ENCODE peak calls at places on chromosomes 6 and 20, in six cellular contexts. O, R, D, F, W and C are unnamed samples. For H3K4me1, the result is how much of the 10 kb centered on the place peaks cover.

GRCh38 chr6:152426276-152426675 is 210.9 kb downstream of the SYNE1 start:
- DNase-seq in F (no peak), O (no peak), D (no peak), R (no peak), W (no peak), C (no peak)

GRCh38 chr6:40398810-40399477 is 188.2 kb downstream of the LRFN2 start:
- DNase-seq in O (no peak), R (no peak), D (no peak), W (no peak), F (no peak), C (no peak)

GRCh38 chr6:30130887-30131862 is 4.8 kb upstream of the TRIM40 start:
- DNase-seq in W (peak), R (peak), D (peak), O (peak), F (no peak), C (peak)

GRCh38 chr6:113500221-113500620 is 356.9 kb upstream of the MARCKS start:
- DNase-seq in F (no peak), D (no peak), R (no peak), O (no peak), W (no peak), C (no peak)

GRCh38 chr6:154450498-154450897 is 60.0 kb downstream of the CNKSR3 start:
- DNase-seq in R (no peak), O (no peak), W (no peak), F (no peak), D (no peak), C (no peak)

GRCh38 chr6:83006270-83006905 is 59.3 kb downstream of the UBE3D start:
- DNase-seq in F (no peak), D (no peak), R (no peak), W (no peak), O (no peak), C (no peak)

GRCh38 chr20:3090565-3090964 is 6.0 kb upstream of the AVP start:
- DNase-seq in O (no peak), F (no peak), W (no peak), R (no peak), D (no peak), C (no peak)

GRCh38 chr20:46265539-46265938 is 42.8 kb downstream of the CDH22 start:
- DNase-seq in F (no peak), W (no peak), D (no peak), R (no peak), O (no peak), C (no peak)

GRCh38 chr6:169190144-169190584 is 63.5 kb downstream of the THBS2 start:
- DNase-seq in W (no peak), F (no peak), D (no peak), O (peak), R (no peak), C (no peak)

GRCh38 chr6:134009876-134010275 is 42.5 kb downstream of the SLC2A12 start:
- DNase-seq in F (no peak), R (no peak), W (no peak), O (no peak), D (no peak), C (no peak)

GRCh38 chr6:99362644-99363268 is 13.3 kb upstream of the FAXC start:
- DNase-seq in R (no peak), W (no peak), O (no peak), D (no peak), F (no peak), C (no peak)

DNA sequence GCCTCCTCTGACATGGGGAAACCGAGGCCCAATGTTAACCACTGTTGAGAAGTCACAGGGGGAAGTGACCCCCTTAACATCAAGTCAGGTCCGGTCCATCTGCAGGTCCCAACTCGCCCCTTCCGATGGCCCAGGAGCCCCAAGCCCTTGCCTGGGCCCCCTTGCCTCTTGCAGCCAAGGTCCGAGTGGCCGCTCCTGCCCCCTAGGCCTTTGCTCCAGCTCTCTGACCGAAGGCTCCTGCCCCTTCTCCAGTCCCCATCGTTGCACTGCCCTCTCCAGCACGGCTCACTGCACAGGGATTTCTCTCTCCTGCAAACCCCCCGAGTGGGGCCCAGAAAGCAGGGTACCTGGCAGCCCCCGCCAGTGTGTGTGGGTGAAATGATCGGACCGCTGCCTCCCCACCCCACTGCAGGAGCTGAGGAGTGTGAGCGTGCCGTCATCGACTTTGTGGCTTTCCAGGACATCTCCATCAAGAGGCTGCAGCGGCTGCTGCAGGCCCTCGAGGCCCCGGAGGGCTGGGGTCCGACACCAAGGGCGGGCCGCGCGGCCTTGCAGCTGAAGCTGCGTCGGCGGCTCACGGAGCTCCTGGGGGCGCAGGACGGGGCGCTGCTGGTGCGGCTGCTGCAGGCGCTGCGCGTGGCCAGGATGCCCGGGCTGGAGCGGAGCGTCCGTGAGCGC is 1.6 kb downstream of the TNFRSF6B start:
- DNase-seq in W (no peak), D (no peak), F (peak), O (peak), R (no peak), C (no peak)
- H3K4me1 ChIP-seq in W (under half), D (under half), F (under half), O (under half), R (under half), C (under half)

GRCh38 chr6:11644071-11644470 is 106.5 kb downstream of the TMEM170B start:
- DNase-seq in R (no peak), D (no peak), O (no peak), F (no peak), W (no peak), C (no peak)

GRCh38 chr6:11648889-11649288 is 111.3 kb downstream of the TMEM170B start:
- DNase-seq in O (no peak), F (no peak), R (no peak), D (no peak), W (no peak), C (no peak)

GRCh38 chr6:11648436-11648775 is 110.9 kb downstream of the TMEM170B start:
- DNase-seq in W (no peak), R (no peak), F (no peak), D (no peak), O (no peak), C (no peak)

GRCh38 chr6:11645016-11645415 is 107.5 kb downstream of the TMEM170B start:
- DNase-seq in W (peak), D (no peak), F (no peak), R (no peak), O (no peak), C (no peak)

DNA sequence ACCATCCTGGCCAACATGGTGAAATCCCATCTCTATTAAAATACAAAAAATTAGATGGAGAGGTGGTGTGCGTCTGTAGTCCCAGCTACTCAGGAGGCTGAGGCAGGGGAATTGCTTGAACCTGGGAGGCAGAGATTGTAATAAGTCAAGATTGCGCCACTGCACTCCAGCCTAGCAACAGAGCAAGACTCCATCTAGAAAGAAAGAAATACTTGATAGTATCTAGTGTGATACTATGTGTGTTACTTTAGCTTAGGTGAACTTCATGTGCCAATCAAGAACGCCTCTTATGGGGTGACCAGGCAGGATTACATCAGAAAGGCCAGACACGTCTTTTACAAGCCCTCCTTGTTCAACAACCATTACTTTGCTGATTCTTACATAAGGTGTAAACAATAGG is 107.1 kb downstream of the TMEM170B start:
- DNase-seq in D (no peak), F (no peak), R (no peak), O (no peak), W (no peak), C (no peak)
- H3K4me3 ChIP-seq in D (no peak), F (no peak), R (no peak), O (no peak), W (peak), C (no peak)

DNA sequence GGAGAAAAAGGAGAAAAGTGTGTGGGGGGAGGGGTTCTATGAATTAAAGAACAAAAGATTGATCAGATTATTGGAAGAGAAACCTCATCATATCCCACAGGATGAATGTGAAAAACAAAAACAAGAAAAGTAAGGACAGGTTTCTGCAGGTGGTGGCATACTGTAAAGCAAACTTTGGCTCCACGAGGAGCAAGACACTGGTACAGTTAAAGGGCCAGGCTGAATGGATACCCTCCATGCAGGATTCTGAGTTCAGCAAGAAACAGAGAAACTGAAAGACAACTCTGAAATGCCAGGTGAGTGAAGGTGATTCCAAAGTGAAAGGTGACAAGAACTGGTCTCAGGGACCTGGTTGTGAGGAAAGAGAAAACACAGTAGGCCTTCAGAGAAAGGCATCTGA is 37.4 kb downstream of the FYN start:
- DNase-seq in R (no peak), O (no peak), D (no peak), W (no peak), F (no peak), C (no peak)
- H3K4me1 ChIP-seq in R (under half), O (under half), D (under half), W (half or more), F (under half), C (under half)

DNA sequence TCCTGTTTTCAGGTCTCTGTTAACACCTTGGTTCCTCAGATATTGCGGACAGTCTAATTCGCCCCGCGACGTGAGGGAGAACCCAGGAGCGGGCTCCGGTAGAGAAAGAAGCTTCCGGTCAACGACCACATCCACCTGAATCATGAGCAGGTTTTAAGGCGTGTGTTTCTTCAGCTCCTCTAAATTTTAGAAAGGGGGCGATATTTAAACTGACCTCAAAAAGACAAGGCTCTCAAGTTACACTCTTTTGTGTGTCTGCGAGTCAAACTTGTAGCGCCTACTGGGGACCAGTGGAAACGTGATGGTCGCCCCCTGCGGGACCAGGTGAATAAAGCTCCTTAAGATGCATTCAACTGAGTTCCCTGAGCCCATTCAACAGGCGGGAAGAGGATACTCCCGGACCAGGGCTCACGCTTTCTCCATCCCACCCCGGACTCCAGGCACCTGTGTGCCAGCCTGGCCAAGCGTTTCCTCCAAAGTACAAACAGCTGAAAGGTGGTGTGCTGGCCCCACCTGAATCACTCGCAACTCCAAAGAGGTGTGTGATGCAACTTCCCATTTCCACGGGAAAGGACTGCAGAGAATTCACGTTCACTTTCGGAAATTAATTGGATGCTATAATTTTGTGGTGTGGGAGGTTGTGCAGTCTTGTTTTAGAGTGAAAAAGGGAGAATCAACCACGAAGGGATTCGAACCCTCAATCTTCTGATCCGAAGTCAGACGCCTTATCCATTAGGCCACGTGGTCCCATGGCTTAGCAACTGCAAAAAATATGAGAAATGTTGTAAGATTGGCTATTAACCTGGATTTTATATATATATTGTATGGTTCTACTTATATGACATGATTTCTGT is 17.0 kb downstream of the GPX5 start:
- DNase-seq in W (peak), R (peak), F (peak), O (peak), D (peak), C (peak)
- H3K4me3 ChIP-seq in W (peak), R (peak), F (peak), O (peak), D (peak), C (peak)

GRCh38 chr6:106637051-106637717 is 7.8 kb downstream of the QRSL1 start:
- DNase-seq in R (no peak), O (no peak), D (no peak), W (peak), F (no peak), C (no peak)

GRCh38 chr6:106643061-106643460 is 13.7 kb downstream of the QRSL1 start:
- DNase-seq in F (no peak), D (no peak), R (no peak), O (no peak), W (no peak), C (no peak)

GRCh38 chr6:106637718-106638341 is 8.5 kb downstream of the QRSL1 start:
- DNase-seq in D (no peak), W (peak), R (no peak), O (no peak), F (no peak), C (no peak)

GRCh38 chr6:106642476-106642875 is 13.1 kb downstream of the QRSL1 start:
- DNase-seq in W (no peak), O (no peak), R (no peak), F (no peak), D (no peak), C (no peak)

DNA sequence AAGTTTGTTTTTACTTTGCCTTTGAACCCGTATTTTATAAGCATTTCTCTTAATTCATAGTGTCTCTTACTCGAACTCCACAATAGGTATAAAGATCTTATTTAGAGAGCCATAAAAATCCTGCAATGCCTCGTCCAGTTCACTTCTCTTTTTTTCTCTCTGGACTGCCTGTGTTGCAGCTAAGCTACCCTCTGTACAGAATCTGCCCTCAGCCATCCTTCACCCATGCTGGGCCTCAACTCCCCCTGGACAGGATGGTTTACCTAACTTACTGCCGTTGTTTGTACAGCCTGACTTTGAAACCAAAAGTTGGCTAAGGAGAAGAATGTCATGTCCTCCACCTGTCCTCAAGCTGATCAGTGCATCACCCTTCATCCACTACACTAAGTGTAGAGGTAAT is 10.4 kb downstream of the QRSL1 start:
- DNase-seq in D (no peak), W (peak), O (no peak), R (no peak), F (no peak), C (no peak)
- H3K4me1 ChIP-seq in D (under half), W (half or more), O (under half), R (under half), F (under half), C (under half)

GRCh38 chr6:10338151-10338550 is 76.7 kb downstream of the TFAP2A start:
- DNase-seq in O (no peak), D (no peak), F (no peak), R (no peak), W (no peak), C (no peak)
- H3K4me3 ChIP-seq in O (no peak), D (no peak), F (no peak), R (no peak), W (no peak), C (no peak)

GRCh38 chr6:149250982-149251381 is 66.5 kb upstream of the TAB2 start:
- DNase-seq in D (no peak), F (no peak), R (no peak), O (no peak), W (no peak), C (no peak)

GRCh38 chr6:149248688-149249369 is 68.7 kb upstream of the TAB2 start:
- DNase-seq in O (peak), R (peak), W (no peak), F (no peak), D (peak), C (no peak)

GRCh38 chr6:149254241-149254640 is 63.3 kb upstream of the TAB2 start:
- DNase-seq in W (no peak), O (no peak), R (no peak), D (no peak), F (no peak), C (no peak)

GRCh38 chr6:149249370-149250357 is 67.8 kb upstream of the TAB2 start:
- DNase-seq in F (no peak), O (no peak), W (no peak), D (peak), R (peak), C (no peak)

GRCh38 chr6:149252626-149253025 is 64.9 kb upstream of the TAB2 start:
- DNase-seq in F (no peak), R (no peak), O (no peak), D (no peak), W (no peak), C (no peak)
- H3K4me1 ChIP-seq in F (under half), R (under half), O (under half), D (under half), W (under half), C (under half)

GRCh38 chr6:126054258-126054702 is 67.9 kb downstream of the TRMT11 start:
- DNase-seq in O (no peak), W (no peak), F (no peak), D (peak), R (peak), C (no peak)
- H3K4me3 ChIP-seq in O (no peak), W (no peak), F (no peak), D (no peak), R (no peak), C (no peak)